ENCODE peak calls at places on chromosomes 3 and 15, in five cellular contexts. D, E, X, Y and C are unnamed samples.

GRCh38 chr15:92908369-92909057 is 8.4 kb downstream of the CHD2 start:
- DNase-seq in D (no peak), E (no peak), X (peak), Y (no peak), C (no peak)

GRCh38 chr3:113405180-113405579 is 36.1 kb downstream of the CFAP44 start:
- DNase-seq in D (no peak), E (peak), X (no peak), Y (no peak), C (no peak)

GRCh38 chr3:122100591-122101491 is 45.7 kb downstream of the CD86 start:
- DNase-seq in D (no peak), E (peak), X (no peak), Y (no peak), C (no peak)

GRCh38 chr3:50675179-50676030 is 678 bp downstream of the DOCK3 start:
- DNase-seq in D (peak), E (no peak), X (peak), Y (peak), C (no peak)

GRCh38 chr3:177041730-177042551 is 155.3 kb downstream of the TBL1XR1 start:
- DNase-seq in D (no peak), E (no peak), X (peak), Y (no peak), C (no peak)

GRCh38 chr3:161284989-161285388 is 63.9 kb downstream of the NMD3 start:
- DNase-seq in D (no peak), E (no peak), X (no peak), Y (no peak), C (no peak)

GRCh38 chr3:129439381-129439816 is 349 bp downstream of the MBD4 start:
- DNase-seq in D (no peak), E (peak), X (peak), Y (no peak), C (no peak)

GRCh38 chr15:82298520-82298919 is 35.9 kb downstream of the SAXO2 start:
- DNase-seq in D (no peak), E (no peak), X (peak), Y (no peak), C (no peak)

GRCh38 chr3:85939026-85939616 is 980.3 kb downstream of the CADM2 start:
- DNase-seq in D (no peak), E (no peak), X (no peak), Y (no peak), C (no peak)

GRCh38 chr3:112775011-112775742 is 71.5 kb downstream of the CD200R1L start:
- DNase-seq in D (no peak), E (peak), X (peak), Y (no peak), C (no peak)

GRCh38 chr3:17182158-17182557 is 297.4 kb downstream of the PLCL2 start:
- DNase-seq in D (no peak), E (no peak), X (no peak), Y (no peak), C (no peak)

GRCh38 chr3:134077649-134078081 is 47.9 kb upstream of the SLCO2A1 start:
- DNase-seq in D (no peak), E (no peak), X (no peak), Y (no peak), C (peak)

GRCh38 chr3:181698263-181698944 is 13.3 kb upstream of the SOX2 start:
- DNase-seq in D (no peak), E (no peak), X (no peak), Y (no peak), C (no peak)

GRCh38 chr3:115626006-115626409 is 2.7 kb downstream of the GAP43 start:
- DNase-seq in D (no peak), E (no peak), X (no peak), Y (peak), C (no peak)

GRCh38 chr15:25800761-25801515 is 62.2 kb downstream of the ATP10A start:
- DNase-seq in D (no peak), E (no peak), X (no peak), Y (no peak), C (peak)